ENCODE peak calls at places on chromosomes 16 and 17, in eight cellular contexts. R, T, C, W, A, S, L and X are unnamed samples.
A peak's percentile ranks its signal among the peaks of the same experiment; 100 is the strongest.

GRCh38 chr17:37592291-37592690 is 16.9 kb downstream of the SYNRG start:
- DNase-seq in R (no peak), T (no peak), C (no peak), W (no peak), A (no peak), S (no peak), L (no peak), X (no peak)

GRCh38 chr17:50375858-50376538 is 3.0 kb downstream of the EME1 start:
- DNase-seq in R (no peak), T (no peak), C (no peak), W (no peak), A (no peak), S (no peak), L (no peak), X (no peak)

GRCh38 chr17:76820039-76820438 is 48.2 kb upstream of the MGAT5B start:
- DNase-seq in R (no peak), T (no peak), C (no peak), W (no peak), A (no peak), S (no peak), L (no peak), X (no peak)

GRCh38 chr16:71628810-71629209 is 2.8 kb downstream of the MARVELD3 start:
- DNase-seq in R (peak; percentile 42), T (no peak), C (no peak), W (peak; percentile 15), A (no peak), S (no peak), L (no peak), X (no peak)

GRCh38 chr17:3754458-3755334 is 31.0 kb downstream of the HASPIN start:
- DNase-seq in R (peak; percentile 100), T (peak; percentile 88), C (peak; percentile 96), W (peak; percentile 66), A (no peak), S (peak; percentile 76), L (no peak), X (peak; percentile 94)

GRCh38 chr16:12087901-12088364 is 111.4 kb downstream of the SNX29 start:
- DNase-seq in R (no peak), T (peak; percentile 41), C (peak; percentile 49), W (no peak), A (no peak), S (no peak), L (no peak), X (no peak)

GRCh38 chr16:80899804-80900592 is 95.6 kb upstream of the CDYL2 start:
- DNase-seq in R (peak; percentile 90), T (no peak), C (peak; percentile 92), W (peak; percentile 71), A (peak; percentile 96), S (no peak), L (no peak), X (peak; percentile 81)

GRCh38 chr17:19278729-19279128 is 41.6 kb downstream of the EPN2 start:
- DNase-seq in R (no peak), T (no peak), C (no peak), W (no peak), A (no peak), S (no peak), L (no peak), X (no peak)

GRCh38 chr16:66478733-66479511 is 51.8 kb downstream of the BEAN1 start:
- DNase-seq in R (peak; percentile 72), T (peak; percentile 88), C (peak; percentile 68), W (peak; percentile 84), A (peak; percentile 84), S (peak; percentile 48), L (no peak), X (peak; percentile 91)

GRCh38 chr17:75323043-75323591 is 33.9 kb upstream of the SLC25A19 start:
- DNase-seq in R (peak; percentile 84), T (peak; percentile 91), C (peak; percentile 87), W (peak; percentile 94), A (peak; percentile 85), S (peak; percentile 71), L (no peak), X (no peak)

GRCh38 chr16:25065899-25066298 is 45.6 kb upstream of the LCMT1 start:
- DNase-seq in R (peak; percentile 25), T (no peak), C (no peak), W (no peak), A (no peak), S (no peak), L (no peak), X (no peak)

GRCh38 chr16:3878610-3879009 is 1.9 kb downstream of the CREBBP start:
- DNase-seq in R (no peak), T (peak; percentile 24), C (no peak), W (no peak), A (no peak), S (no peak), L (no peak), X (no peak)

GRCh38 chr16:3881499-3881995 is 1.0 kb upstream of the CREBBP start:
- DNase-seq in R (no peak), T (no peak), C (no peak), W (no peak), A (no peak), S (no peak), L (no peak), X (no peak)

GRCh38 chr16:3880623-3881498 is at the start of gene CREBBP:
- DNase-seq in R (peak; percentile 92), T (peak; percentile 92), C (peak; percentile 83), W (peak; percentile 90), A (peak; percentile 96), S (peak; percentile 83), L (peak; percentile 56), X (peak; percentile 85)

GRCh38 chr16:3879258-3879886 is 1.1 kb downstream of the CREBBP start:
- DNase-seq in R (peak; percentile 65), T (peak; percentile 33), C (peak; percentile 14), W (peak; percentile 23), A (peak; percentile 76), S (no peak), L (no peak), X (peak; percentile 91)

DNA sequence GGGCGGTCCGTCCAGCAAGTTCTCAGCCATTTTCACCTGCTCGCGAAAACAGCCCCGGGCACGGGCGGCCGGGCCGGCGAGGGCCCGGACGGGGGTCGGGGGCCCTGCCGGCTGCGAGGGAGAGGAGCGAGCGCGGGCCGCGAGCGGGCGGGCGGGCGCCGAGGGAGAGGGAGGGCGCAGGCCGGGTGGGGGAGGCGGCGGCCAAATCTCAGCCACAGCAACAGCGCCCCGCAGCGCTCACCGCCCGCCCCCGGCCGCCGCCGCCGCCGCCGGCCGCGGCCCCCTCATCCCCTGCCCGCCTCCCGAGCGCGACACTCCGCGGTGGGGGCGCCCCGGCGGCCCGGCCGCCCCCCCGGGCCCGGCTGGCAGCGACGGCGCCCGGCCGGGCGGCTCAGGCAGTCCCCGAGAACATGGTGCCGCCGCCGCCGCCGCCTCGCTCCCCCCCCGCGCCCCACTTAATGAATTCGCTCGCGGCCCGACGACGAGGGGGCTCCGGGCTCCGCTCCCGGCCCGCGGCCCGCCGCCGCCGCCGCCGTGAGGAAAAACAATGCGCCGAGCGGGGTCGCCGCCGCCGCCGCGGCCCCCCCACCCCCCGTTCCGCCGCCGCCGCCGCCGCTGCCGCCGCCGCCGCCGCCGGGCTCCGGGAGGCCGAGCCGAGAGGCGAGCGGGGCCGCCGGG is 487 bp downstream of the CREBBP start:
- DNase-seq in R (peak; percentile 83), T (peak; percentile 75), C (peak; percentile 69), W (peak; percentile 82), A (peak; percentile 92), S (peak; percentile 46), L (no peak), X (peak; percentile 81)
- H3K27ac ChIP-seq in R (peak overlapping the region; percentile 78), T (peak overlapping the region; percentile 51), C (peak overlapping the region; percentile 80), W (peak overlapping the region; percentile 99), A (peak overlapping the region; percentile 86), S (peak overlapping the region; percentile 66), L (peak overlapping the region; percentile 98), X (peak overlapping the region; percentile 80)

DNA sequence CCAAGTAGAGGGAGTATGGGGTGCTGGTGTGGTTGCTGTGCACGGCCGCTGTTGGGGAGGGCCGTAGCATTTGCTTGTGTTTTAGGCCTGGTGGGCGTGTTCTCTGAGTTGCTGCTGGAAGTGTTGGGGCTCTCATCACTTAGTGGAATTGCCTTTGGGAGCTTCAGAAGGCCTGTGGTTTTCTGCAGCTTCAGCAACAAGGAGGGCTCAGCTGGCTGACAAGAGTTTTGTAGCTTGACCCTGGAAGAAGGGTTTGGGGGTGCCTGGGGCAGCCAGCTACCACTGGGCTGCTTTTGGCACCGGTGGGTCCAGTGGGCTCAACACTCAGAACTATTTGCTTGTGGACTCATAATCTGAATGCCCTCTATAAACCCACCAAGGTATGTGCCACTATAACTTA is 30.9 kb downstream of the HAPSTR1 start:
- DNase-seq in R (no peak), T (no peak), C (no peak), W (no peak), A (no peak), S (no peak), L (no peak), X (no peak)
- H3K27ac ChIP-seq in R (no peak overlapping the region), T (no peak overlapping the region), C (no peak overlapping the region), W (no peak overlapping the region), A (no peak overlapping the region), S (no peak overlapping the region), L (peak overlapping the region; percentile 70), X (no peak overlapping the region)

DNA sequence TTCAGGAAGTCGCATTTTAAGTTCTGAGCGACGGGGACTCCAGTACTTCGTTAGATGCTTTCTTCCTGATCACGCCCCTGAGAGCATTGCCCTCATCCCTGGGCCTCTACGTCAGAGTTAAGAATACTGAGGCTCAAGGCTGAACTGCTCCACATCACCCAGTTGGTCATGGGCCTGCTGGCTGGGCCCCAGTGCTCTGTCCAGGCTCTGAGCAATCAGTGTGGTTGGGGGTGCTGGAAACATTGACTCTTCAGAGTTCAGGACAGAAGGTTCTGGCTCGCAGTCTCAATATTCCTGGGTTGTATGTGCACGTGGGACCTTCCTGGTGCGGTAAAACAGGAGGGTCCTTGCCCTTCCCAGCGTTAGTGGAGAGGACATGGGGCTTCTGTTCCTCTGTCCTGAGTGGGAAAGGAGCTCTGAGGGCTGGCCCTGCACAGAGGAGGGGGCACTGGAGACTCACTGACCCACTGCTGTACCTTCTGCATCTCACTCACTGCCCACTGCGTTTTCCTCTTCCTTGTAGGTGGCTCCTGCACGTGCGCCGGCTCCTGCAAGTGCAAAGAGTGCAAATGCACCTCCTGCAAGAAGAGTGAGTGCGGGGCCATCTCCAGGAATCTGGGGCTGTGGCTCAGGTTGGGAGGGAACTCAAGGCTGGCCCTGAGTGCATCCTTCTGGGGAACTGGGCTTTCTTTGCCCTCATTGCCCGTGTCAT is 518 bp downstream of the MT1E start:
- DNase-seq in R (peak; percentile 84), T (no peak), C (no peak), W (peak; percentile 94), A (peak; percentile 88), S (no peak), L (no peak), X (no peak)
- H3K27ac ChIP-seq in R (peak overlapping the region; percentile 94), T (no peak overlapping the region), C (peak overlapping the region; percentile 68), W (peak overlapping the region; percentile 98), A (peak overlapping the region; percentile 94), S (no peak overlapping the region), L (peak overlapping the region; percentile 79), X (peak overlapping the region; percentile 80)

GRCh38 chr17:40089085-40089895 is 11.1 kb downstream of the NR1D1 start:
- DNase-seq in R (no peak), T (no peak), C (no peak), W (no peak), A (peak; percentile 61), S (no peak), L (no peak), X (no peak)

GRCh38 chr17:40092581-40092980 is 7.8 kb downstream of the NR1D1 start:
- DNase-seq in R (no peak), T (no peak), C (no peak), W (no peak), A (peak; percentile 40), S (no peak), L (no peak), X (no peak)

GRCh38 chr17:40087903-40088718 is 12.3 kb downstream of the NR1D1 start:
- DNase-seq in R (no peak), T (no peak), C (no peak), W (no peak), A (peak; percentile 53), S (no peak), L (no peak), X (no peak)

GRCh38 chr17:40091691-40092397 is 8.5 kb downstream of the NR1D1 start:
- DNase-seq in R (no peak), T (no peak), C (no peak), W (peak; percentile 57), A (peak; percentile 75), S (no peak), L (no peak), X (no peak)

GRCh38 chr17:40090234-40091111 is 9.9 kb downstream of the NR1D1 start:
- DNase-seq in R (no peak), T (no peak), C (no peak), W (no peak), A (peak; percentile 84), S (no peak), L (no peak), X (no peak)
- H3K27ac ChIP-seq in R (no peak overlapping the region), T (no peak overlapping the region), C (peak overlapping the region; percentile 22), W (peak overlapping the region; percentile 97), A (peak overlapping the region; percentile 65), S (no peak overlapping the region), L (peak overlapping the region; percentile 22), X (no peak overlapping the region)